ENCODE peak calls at places on chromosomes 2 and 18, in four cellular contexts. One of them, this sample, is unnamed.

GRCh38 chr18:2192562-2192961 is 378.7 kb downstream of the METTL4 start:
- DNase-seq in testis: no peak
- DNase-seq in H1: no peak
- DNase-seq in endodermal cell: no peak
- DNase-seq in this sample: no peak

GRCh38 chr2:72959554-72959953 is 42.2 kb downstream of the EMX1 start:
- DNase-seq in testis: no peak
- DNase-seq in H1: no peak
- DNase-seq in endodermal cell: no peak
- DNase-seq in this sample: no peak

GRCh38 chr18:14999085-14999975 is 251.4 kb downstream of the ANKRD30B start:
- DNase-seq in testis: peak; percentile 25
- DNase-seq in H1: no peak
- DNase-seq in endodermal cell: no peak
- DNase-seq in this sample: no peak

GRCh38 chr18:48893061-48893558 is 57.7 kb downstream of the SMAD7 start:
- DNase-seq in testis: no peak
- DNase-seq in H1: no peak
- DNase-seq in endodermal cell: peak; percentile 48
- DNase-seq in this sample: peak; percentile 34

GRCh38 chr2:227186751-227187150 is 22.3 kb downstream of the COL4A3 start:
- DNase-seq in testis: no peak
- DNase-seq in H1: no peak
- DNase-seq in endodermal cell: no peak
- DNase-seq in this sample: no peak

GRCh38 chr2:201182650-201183372 is at the start of gene CASP10:
- DNase-seq in testis: no peak
- DNase-seq in H1: no peak
- DNase-seq in endodermal cell: peak; percentile 61
- DNase-seq in this sample: no peak

GRCh38 chr2:217289153-217289908 is 429.5 kb upstream of the TNP1 start:
- DNase-seq in testis: no peak
- DNase-seq in H1: no peak
- DNase-seq in endodermal cell: peak; percentile 84
- DNase-seq in this sample: no peak

GRCh38 chr2:205156457-205156856 is 525.8 kb upstream of the NRP2 start:
- DNase-seq in testis: no peak
- DNase-seq in H1: no peak
- DNase-seq in endodermal cell: no peak
- DNase-seq in this sample: no peak

GRCh38 chr2:20620271-20620681 is 30.6 kb downstream of the HS1BP3 start:
- DNase-seq in testis: no peak
- DNase-seq in H1: no peak
- DNase-seq in endodermal cell: peak; percentile 26
- DNase-seq in this sample: peak; percentile 68

GRCh38 chr2:123495241-123495640 is 529.8 kb upstream of the CNTNAP5 start:
- DNase-seq in testis: no peak
- DNase-seq in H1: no peak
- DNase-seq in endodermal cell: no peak
- DNase-seq in this sample: no peak

GRCh38 chr2:196336715-196337617 is 165.6 kb upstream of the STK17B start:
- DNase-seq in testis: no peak
- DNase-seq in H1: no peak
- DNase-seq in endodermal cell: no peak
- DNase-seq in this sample: no peak

GRCh38 chr2:35408320-35408719 is 947.3 kb upstream of the CRIM1 start:
- DNase-seq in testis: no peak
- DNase-seq in H1: no peak
- DNase-seq in endodermal cell: no peak
- DNase-seq in this sample: no peak

GRCh38 chr2:42089340-42089925 is 41.6 kb downstream of the PKDCC start:
- DNase-seq in testis: peak; percentile 63
- DNase-seq in H1: peak; percentile 54
- DNase-seq in endodermal cell: peak; percentile 94
- DNase-seq in this sample: peak; percentile 84

GRCh38 chr2:240925191-240925575 is 19.0 kb downstream of the CROCC2 start:
- DNase-seq in testis: peak; percentile 10
- DNase-seq in H1: no peak
- DNase-seq in endodermal cell: no peak
- DNase-seq in this sample: peak; percentile 61

GRCh38 chr2:43426305-43427031 is 169.4 kb downstream of the THADA start:
- DNase-seq in testis: peak; percentile 72
- DNase-seq in H1: no peak
- DNase-seq in endodermal cell: no peak
- DNase-seq in this sample: peak; percentile 76

GRCh38 chr18:36096955-36097354 is 29.6 kb upstream of the RPRD1A start:
- DNase-seq in testis: no peak
- DNase-seq in H1: no peak
- DNase-seq in endodermal cell: no peak
- DNase-seq in this sample: no peak

GRCh38 chr2:232368311-232368731 is 10.2 kb upstream of the ALPP start:
- DNase-seq in testis: no peak
- DNase-seq in H1: no peak
- DNase-seq in endodermal cell: peak; percentile 67
- DNase-seq in this sample: peak; percentile 53

GRCh38 chr2:172869861-172870260 is 134.2 kb downstream of the RAPGEF4 start:
- DNase-seq in testis: no peak
- DNase-seq in H1: no peak
- DNase-seq in endodermal cell: no peak
- DNase-seq in this sample: no peak

GRCh38 chr18:42474577-42474976 is 519.5 kb downstream of the PIK3C3 start:
- DNase-seq in testis: no peak
- DNase-seq in H1: no peak
- DNase-seq in endodermal cell: no peak
- DNase-seq in this sample: no peak

DNA sequence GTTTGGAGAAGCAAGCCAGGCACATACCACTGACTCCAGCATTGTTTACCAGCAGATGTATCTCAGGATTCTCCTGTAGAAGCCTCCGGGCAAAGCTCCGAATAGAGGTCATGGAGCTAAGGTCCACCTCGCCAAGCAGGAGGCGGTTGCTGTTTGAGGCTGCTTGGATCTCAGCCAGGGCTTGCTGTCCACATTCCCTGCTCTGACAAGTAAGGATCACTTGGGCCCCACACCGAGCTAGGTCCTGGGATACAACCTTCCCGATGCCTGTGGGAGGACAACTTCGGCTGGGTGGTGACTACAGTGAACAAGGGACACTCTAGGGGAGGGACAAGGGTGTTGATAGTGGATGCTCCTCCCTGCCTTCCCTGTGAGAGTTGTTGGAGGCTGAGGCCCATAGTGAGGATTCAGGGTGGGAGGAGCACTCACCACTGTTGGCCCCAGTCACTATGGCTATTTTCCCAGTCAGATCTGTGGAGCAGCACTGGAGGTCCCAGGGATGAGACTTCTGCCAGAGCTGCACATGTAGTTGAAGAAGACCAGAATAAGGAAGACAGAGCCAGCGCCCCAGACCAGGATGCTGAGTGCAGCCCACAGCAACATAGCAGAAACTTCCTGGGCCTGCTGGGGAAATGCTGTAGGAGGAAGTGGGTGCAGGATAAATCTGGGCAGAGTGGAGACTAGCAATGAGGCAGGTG is 8.3 kb downstream of the C2orf81 start:
- DNase-seq in testis: peak; percentile 77
- DNase-seq in H1: no peak
- DNase-seq in endodermal cell: no peak
- DNase-seq in this sample: no peak
- H3K27me3 ChIP-seq in testis: no peaks in the 10 kb centered on the region
- H3K27me3 ChIP-seq in H1: no peaks in the 10 kb centered on the region
- H3K27me3 ChIP-seq in endodermal cell: no peaks in the 10 kb centered on the region
- H3K27me3 ChIP-seq in this sample: no peaks in the 10 kb centered on the region

DNA sequence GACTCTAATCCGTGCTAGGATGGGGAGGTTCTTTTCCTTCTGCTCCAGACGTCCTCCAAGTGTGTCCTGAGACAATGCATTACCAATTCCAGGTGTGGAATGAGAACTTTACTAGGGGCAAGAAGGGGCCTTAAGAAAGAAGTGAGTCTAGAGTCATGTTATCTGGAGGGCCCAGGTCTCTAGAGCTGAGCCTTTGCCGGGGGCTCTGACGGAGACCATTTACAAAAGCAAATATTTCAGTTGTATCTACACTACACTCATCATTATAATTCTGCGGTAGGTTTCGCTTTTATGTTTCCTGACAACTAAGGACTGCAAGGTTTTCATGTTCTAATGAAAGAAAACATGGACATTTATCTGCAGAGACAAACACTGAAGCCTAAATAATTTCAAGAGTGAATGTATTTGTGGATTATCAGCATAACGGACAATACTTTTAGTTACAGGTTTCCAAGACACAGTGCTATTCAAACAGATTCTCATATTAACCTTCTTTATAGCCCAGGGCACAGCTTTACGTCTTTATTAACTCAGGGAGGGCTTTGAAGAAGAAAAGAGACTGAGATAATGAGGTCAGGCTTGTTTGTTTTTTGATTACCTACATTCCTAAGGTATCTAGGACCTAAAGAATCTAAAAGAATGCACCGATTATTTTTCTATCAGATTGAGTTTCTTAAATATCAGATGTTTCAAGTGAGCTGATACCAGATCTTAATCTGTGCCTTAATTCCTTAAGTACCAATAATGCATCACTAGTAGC is 14.9 kb upstream of the LAMA1 start:
- DNase-seq in testis: no peak
- DNase-seq in H1: no peak
- DNase-seq in endodermal cell: no peak
- DNase-seq in this sample: peak; percentile 19
- H3K27ac ChIP-seq in testis: no peak overlapping the region
- H3K27ac ChIP-seq in H1: no peak overlapping the region
- H3K27ac ChIP-seq in endodermal cell: peak overlapping the region; percentile 22
- H3K27ac ChIP-seq in this sample: no peak overlapping the region

GRCh38 chr18:45084207-45084606 is 403.5 kb downstream of the SETBP1 start:
- DNase-seq in testis: peak; percentile 48
- DNase-seq in H1: no peak
- DNase-seq in endodermal cell: no peak
- DNase-seq in this sample: peak; percentile 77
- H3K27me3 ChIP-seq in testis: no peaks in the 10 kb centered on the region
- H3K27me3 ChIP-seq in H1: no peaks in the 10 kb centered on the region
- H3K27me3 ChIP-seq in endodermal cell: no peaks in the 10 kb centered on the region
- H3K27me3 ChIP-seq in this sample: no peaks in the 10 kb centered on the region

DNA sequence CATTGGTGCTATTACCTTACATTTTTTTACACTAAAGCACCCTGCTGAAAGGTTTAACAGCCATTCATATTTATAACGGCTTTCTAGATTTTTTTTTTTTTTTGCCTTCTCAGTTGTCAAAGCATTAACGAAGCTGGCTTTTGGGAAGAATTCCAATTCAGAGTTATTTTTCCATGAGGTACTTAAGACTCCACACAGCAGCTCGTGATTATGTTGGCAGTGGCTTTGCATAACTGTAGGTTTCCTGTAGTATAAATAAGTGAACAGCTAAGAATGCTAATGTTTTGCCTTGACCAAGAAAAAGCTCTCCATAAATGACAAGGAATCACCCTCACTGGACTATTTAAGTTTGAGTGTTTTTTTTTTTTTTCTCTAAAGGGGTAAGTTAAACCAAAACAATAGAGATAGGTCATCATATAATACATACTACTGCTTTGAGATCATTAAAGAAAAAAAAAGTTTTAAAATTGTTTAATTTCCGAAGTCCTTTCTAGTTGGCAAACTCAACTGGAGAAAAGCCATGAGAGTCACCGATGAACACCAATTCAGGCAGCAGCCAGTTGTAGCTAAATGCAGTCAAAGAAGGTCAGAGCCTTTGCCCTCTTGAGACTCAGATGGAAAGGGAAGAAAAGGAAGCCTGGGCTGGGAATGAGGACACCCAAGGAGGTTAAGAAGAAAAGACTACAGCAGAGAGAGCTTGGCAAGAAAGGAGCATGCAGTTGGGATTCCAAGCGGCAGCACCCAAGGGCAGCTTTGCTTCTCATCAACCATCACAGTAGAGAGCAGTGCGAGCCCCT is 187.4 kb upstream of the NCKAP5 start:
- DNase-seq in testis: peak; percentile 63
- DNase-seq in H1: no peak
- DNase-seq in endodermal cell: no peak
- DNase-seq in this sample: peak; percentile 73
- H3K27ac ChIP-seq in testis: peak overlapping the region; percentile 80
- H3K27ac ChIP-seq in H1: no peak overlapping the region
- H3K27ac ChIP-seq in endodermal cell: no peak overlapping the region
- H3K27ac ChIP-seq in this sample: peak overlapping the region; percentile 82

GRCh38 chr2:222105046-222105445 is 193.8 kb downstream of the PAX3 start:
- DNase-seq in testis: no peak
- DNase-seq in H1: no peak
- DNase-seq in endodermal cell: no peak
- DNase-seq in this sample: no peak

GRCh38 chr2:222100704-222101103 is 198.1 kb downstream of the PAX3 start:
- DNase-seq in testis: no peak
- DNase-seq in H1: no peak
- DNase-seq in endodermal cell: no peak
- DNase-seq in this sample: no peak

DNA sequence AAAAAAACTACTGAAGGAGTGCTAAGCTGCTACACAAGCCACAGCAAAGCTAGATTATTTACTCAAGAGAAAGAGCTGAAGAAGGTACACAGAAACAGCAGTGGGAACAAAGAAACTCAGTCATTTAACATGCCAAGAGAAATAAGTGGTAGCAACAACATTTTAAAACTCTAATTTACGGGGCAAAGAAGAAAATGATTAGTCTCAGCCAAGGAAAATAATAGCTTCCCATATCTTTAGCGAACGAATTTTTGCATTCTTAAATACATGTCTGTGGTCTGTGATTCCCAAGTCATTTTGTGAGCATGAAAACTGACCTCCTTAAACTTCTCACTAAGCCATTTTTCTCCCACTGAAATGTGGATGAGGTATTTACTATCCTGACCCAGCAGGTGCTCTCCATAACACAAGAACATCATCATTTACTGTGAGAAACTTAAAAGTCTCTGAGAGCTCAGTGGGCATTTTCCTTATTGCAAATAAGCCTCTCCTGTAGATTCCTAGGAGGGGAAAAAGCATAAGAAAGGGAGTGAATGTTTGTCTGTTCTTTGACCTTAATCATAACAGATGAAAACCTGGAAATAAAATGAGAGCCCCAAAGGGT is 195.9 kb downstream of the PAX3 start:
- DNase-seq in testis: no peak
- DNase-seq in H1: no peak
- DNase-seq in endodermal cell: no peak
- DNase-seq in this sample: no peak
- H3K27me3 ChIP-seq in testis: no peaks in the 10 kb centered on the region
- H3K27me3 ChIP-seq in H1: no peaks in the 10 kb centered on the region
- H3K27me3 ChIP-seq in endodermal cell: peaks cover 15% of the 10 kb centered on the region
- H3K27me3 ChIP-seq in this sample: no peaks in the 10 kb centered on the region

DNA sequence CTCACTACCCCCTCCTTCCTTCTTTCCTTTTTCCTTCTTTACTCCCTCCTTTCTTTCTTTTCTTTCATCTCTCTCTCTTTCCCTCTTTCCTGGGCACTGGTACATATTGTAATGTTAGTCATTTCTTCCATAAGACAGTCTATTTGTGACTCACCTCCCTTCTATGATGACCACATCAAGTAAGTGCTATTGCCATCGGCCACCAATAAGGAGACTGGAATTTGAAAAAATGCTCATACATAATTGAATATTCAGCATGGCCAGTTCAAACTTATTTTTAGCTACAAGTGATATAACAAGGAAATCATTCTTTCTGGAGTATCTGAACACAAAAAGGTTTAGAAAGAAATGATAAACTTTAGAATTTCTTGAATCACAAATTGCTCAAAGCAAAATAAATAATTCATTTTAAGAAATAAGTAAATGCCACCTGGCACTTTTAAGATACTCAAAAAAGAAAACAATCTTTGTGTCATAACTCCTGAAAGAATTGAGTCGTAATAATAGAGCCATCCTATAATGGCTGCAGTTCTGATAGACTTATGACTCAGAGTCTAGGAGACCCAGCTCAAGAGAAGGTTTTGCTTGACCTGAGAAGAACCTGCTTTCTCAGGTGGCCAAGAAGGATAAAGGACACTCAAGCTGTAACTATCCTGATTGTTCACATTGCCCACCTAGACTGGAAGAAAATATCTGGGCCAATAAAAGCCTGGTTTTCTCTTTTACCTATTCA is 51.6 kb upstream of the CCBE1 start:
- DNase-seq in testis: no peak
- DNase-seq in H1: no peak
- DNase-seq in endodermal cell: no peak
- DNase-seq in this sample: no peak
- H3K27ac ChIP-seq in testis: no peak overlapping the region
- H3K27ac ChIP-seq in H1: no peak overlapping the region
- H3K27ac ChIP-seq in endodermal cell: no peak overlapping the region
- H3K27ac ChIP-seq in this sample: no peak overlapping the region

This sample was measured in sigmoid colon.